ENCODE peak calls at places on chromosomes 1 and 21, in nine cellular contexts. J is tibial artery, A is heart left ventricle, U is body of pancreas, M is fibroblast of the aortic adventitia, Q is breast epithelium, P is fibroblast of villous mesenchyme, K is fibroblast of lung, Y is Peyer's patch. L is an unnamed sample.

GRCh38 chr1:155117610-155118009 is 10.1 kb upstream of the EFNA1 start:
- DNase-seq in J (no peak), A (no peak), U (no peak), M (no peak), Q (no peak), P (no peak), K (no peak), Y (no peak), L (no peak)

GRCh38 chr1:204319462-204319861 is 40.3 kb downstream of the PLEKHA6 start:
- DNase-seq in J (no peak), A (no peak), U (no peak), M (peak; percentile 63), Q (no peak), P (peak; percentile 94), K (peak; percentile 90), Y (peak; percentile 66), L (peak; percentile 59)

GRCh38 chr1:26409191-26409751 is 1.3 kb upstream of the LIN28A start:
- DNase-seq in J (peak; percentile 42), A (no peak), U (no peak), M (no peak), Q (no peak), P (no peak), K (no peak), Y (no peak), L (no peak)

GRCh38 chr1:170881268-170882265 is 53.8 kb upstream of the MROH9 start:
- DNase-seq in J (no peak), A (no peak), U (no peak), M (peak; percentile 79), Q (no peak), P (peak; percentile 66), K (peak; percentile 25), Y (no peak), L (no peak)

GRCh38 chr1:160052943-160053342 is 17.0 kb downstream of the KCNJ10 start:
- DNase-seq in J (no peak), A (no peak), U (no peak), M (no peak), Q (no peak), P (no peak), K (no peak), Y (no peak), L (no peak)

GRCh38 chr1:8495928-8496401 is 178.1 kb downstream of the SLC45A1 start:
- DNase-seq in J (no peak), A (no peak), U (no peak), M (no peak), Q (no peak), P (no peak), K (peak; percentile 21), Y (no peak), L (no peak)

GRCh38 chr1:233738850-233739249 is 124.9 kb downstream of the KCNK1 start:
- DNase-seq in J (no peak), A (no peak), U (no peak), M (no peak), Q (no peak), P (no peak), K (no peak), Y (no peak), L (no peak)

GRCh38 chr21:29300547-29301138 is 1.9 kb downstream of the BACH1 start:
- DNase-seq in J (no peak), A (no peak), U (no peak), M (no peak), Q (no peak), P (peak; percentile 88), K (peak; percentile 62), Y (no peak), L (no peak)

GRCh38 chr1:25754421-25755195 is 45.4 kb upstream of the SELENON start:
- DNase-seq in J (no peak), A (no peak), U (no peak), M (no peak), Q (no peak), P (no peak), K (no peak), Y (no peak), L (no peak)

GRCh38 chr1:150558328-150558727 is 9.1 kb downstream of the ADAMTSL4 start:
- DNase-seq in J (peak; percentile 62), A (no peak), U (no peak), M (no peak), Q (no peak), P (no peak), K (no peak), Y (no peak), L (no peak)

GRCh38 chr1:16430598-16430997 is 6.6 kb downstream of the SPATA21 start:
- DNase-seq in J (no peak), A (no peak), U (no peak), M (no peak), Q (no peak), P (no peak), K (no peak), Y (no peak), L (no peak)

GRCh38 chr1:114153621-114154145 is at the start of gene SYT6:
- DNase-seq in J (no peak), A (no peak), U (no peak), M (no peak), Q (no peak), P (no peak), K (no peak), Y (no peak), L (no peak)

GRCh38 chr1:159088050-159088449 is 11.5 kb upstream of the AIM2 start:
- DNase-seq in J (no peak), A (no peak), U (no peak), M (peak; percentile 84), Q (no peak), P (peak; percentile 56), K (peak; percentile 87), Y (no peak), L (peak; percentile 31)

GRCh38 chr1:1402081-1402900 is 3.2 kb upstream of the CCNL2 start:
- DNase-seq in J (no peak), A (no peak), U (peak; percentile 40), M (peak; percentile 70), Q (no peak), P (peak; percentile 46), K (peak; percentile 72), Y (no peak), L (no peak)

GRCh38 chr1:156146006-156146748 is 7.2 kb upstream of the SEMA4A start:
- DNase-seq in J (peak; percentile 85), A (peak; percentile 83), U (peak; percentile 80), M (peak; percentile 95), Q (peak; percentile 81), P (peak; percentile 90), K (peak; percentile 94), Y (peak; percentile 67), L (peak; percentile 80)

GRCh38 chr21:23858878-23859277 is 1748.4 kb downstream of the MRPL39 start:
- DNase-seq in J (no peak), A (no peak), U (no peak), M (no peak), Q (no peak), P (no peak), K (no peak), Y (no peak), L (no peak)

DNA sequence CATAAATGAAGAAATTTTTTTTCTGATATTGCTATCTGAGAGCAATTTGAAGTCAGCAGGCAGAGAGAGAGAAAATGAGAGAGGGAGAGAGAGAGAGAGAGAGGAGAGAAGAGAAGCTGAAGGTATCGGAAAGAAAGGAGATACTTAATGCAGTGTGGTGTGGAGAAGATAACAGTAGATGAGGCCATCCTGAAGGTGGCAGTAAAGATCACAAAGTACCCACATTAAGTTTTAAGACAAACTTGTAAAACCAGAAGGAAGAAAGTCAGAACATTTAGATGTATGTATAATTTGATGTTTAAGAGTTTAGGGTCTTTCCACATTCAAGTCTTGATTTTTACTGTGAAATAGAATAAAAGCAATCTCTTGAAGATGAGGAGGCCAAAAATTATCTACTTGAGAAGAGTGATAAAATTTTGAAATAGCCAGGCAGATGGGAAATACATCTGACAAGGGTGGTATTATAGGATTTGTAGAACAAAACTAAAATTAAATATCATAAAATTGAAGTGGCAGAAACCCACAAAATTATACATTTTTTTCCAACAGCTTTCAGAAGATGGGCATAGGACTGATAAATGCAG is 1753.4 kb downstream of the MRPL39 start:
- DNase-seq in J (no peak), A (no peak), U (no peak), M (peak; percentile 8), Q (no peak), P (no peak), K (peak; percentile 10), Y (no peak), L (no peak)
- TF ChIP-seq CTCF in J (peak; percentile 38), A (peak; percentile 55), U (no peak), M (peak; percentile 3), Q (no peak), P (no peak), K (peak; percentile 44), Y (peak; percentile 40), L (peak; percentile 48)

DNA sequence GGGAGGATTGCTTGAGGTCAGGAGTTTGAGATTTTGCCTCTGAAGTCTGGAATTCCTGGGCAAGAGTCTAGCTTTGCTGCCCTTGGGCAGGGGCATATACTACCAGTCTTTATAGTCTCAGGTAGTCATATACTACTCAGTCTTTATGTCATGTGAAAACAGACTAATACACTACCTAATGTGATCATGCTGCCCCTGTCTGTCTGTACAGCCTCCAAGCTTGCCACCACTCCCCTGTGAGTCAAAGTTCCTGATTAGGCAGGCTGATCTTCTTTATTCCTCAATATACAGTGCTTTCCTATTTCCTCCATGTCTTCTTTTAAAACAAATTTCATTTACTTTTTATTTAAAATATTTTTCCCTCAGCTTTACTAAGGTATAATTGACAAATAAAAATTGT is 105.3 kb upstream of the BEND5 start:
- DNase-seq in J (no peak), A (no peak), U (no peak), M (no peak), Q (no peak), P (no peak), K (no peak), Y (no peak), L (no peak)
- H3K4me3 ChIP-seq in J (no peak overlapping the region), A (no peak overlapping the region), U (no peak overlapping the region), M (no peak overlapping the region), Q (no peak overlapping the region), P (no peak overlapping the region), K (no peak overlapping the region), Y (no peak overlapping the region), L (no peak overlapping the region)

GRCh38 chr21:22120616-22121266 is 1122.5 kb downstream of the NCAM2 start:
- DNase-seq in J (no peak), A (no peak), U (no peak), M (peak; percentile 0), Q (no peak), P (no peak), K (no peak), Y (no peak), L (no peak)
- TF ChIP-seq CTCF in J (no peak), A (no peak), U (no peak), M (no peak), Q (no peak), P (peak; percentile 6), K (peak; percentile 39), Y (no peak), L (peak; percentile 7)

DNA sequence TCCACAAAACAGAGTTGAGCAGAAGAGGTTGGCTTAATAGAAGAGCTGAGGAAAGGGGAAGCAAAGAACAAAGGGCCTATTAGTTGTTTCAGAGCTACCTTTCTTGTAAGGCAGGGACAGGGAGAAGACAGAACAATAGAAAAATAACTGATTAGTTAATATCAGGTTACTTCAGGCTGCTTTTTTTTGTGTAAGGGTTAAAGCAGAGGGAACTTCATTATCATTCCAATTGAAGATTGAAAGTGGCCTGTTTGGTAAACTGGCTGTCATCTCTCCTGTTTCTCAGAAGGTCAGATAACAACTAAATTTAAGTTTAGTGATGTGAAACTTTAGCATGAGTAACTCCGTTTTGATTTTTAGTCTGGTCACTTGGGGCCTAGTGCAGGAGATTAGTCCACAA is 22.3 kb downstream of the CDC42 start:
- DNase-seq in J (no peak), A (no peak), U (no peak), M (no peak), Q (no peak), P (no peak), K (no peak), Y (no peak), L (no peak)
- H3K4me3 ChIP-seq in J (no peak overlapping the region), A (no peak overlapping the region), U (no peak overlapping the region), M (no peak overlapping the region), Q (no peak overlapping the region), P (no peak overlapping the region), K (no peak overlapping the region), Y (no peak overlapping the region), L (no peak overlapping the region)

L was measured in epithelial cell of proximal tubule.